ENCODE peak calls at places on chromosomes 2 and 18, in six cellular contexts. One of them, this sample, is unnamed.

GRCh38 chr2:130759906-130760753 is 4.8 kb downstream of the AMER3 start:
- DNase-seq in transverse colon: no peak
- DNase-seq in ovary: no peak
- DNase-seq in prostate gland: no peak
- DNase-seq in heart left ventricle: no peak
- DNase-seq in stomach: no peak
- DNase-seq in this sample: no peak

GRCh38 chr2:207734636-207735512 is 23.4 kb downstream of the CCNYL1 start:
- DNase-seq in prostate gland: no peak
- DNase-seq in heart left ventricle: no peak
- DNase-seq in transverse colon: no peak
- DNase-seq in stomach: no peak
- DNase-seq in ovary: no peak
- DNase-seq in this sample: no peak

GRCh38 chr2:150624001-150624401 is 136.5 kb upstream of the RND3 start:
- DNase-seq in prostate gland: no peak
- DNase-seq in heart left ventricle: no peak
- DNase-seq in ovary: no peak
- DNase-seq in transverse colon: no peak
- DNase-seq in stomach: no peak
- DNase-seq in this sample: no peak

GRCh38 chr2:72969706-72970105 is 52.4 kb downstream of the EMX1 start:
- DNase-seq in transverse colon: no peak
- DNase-seq in ovary: no peak
- DNase-seq in heart left ventricle: no peak
- DNase-seq in stomach: no peak
- DNase-seq in prostate gland: no peak
- DNase-seq in this sample: no peak

GRCh38 chr18:3584897-3585460 is 135.0 kb downstream of the TGIF1 start:
- DNase-seq in heart left ventricle: no peak
- DNase-seq in transverse colon: no peak
- DNase-seq in prostate gland: no peak
- DNase-seq in stomach: no peak
- DNase-seq in ovary: no peak
- DNase-seq in this sample: no peak

GRCh38 chr2:217846321-217846743 is 156.5 kb downstream of the TNS1 start:
- DNase-seq in ovary: no peak
- DNase-seq in prostate gland: no peak
- DNase-seq in stomach: peak
- DNase-seq in heart left ventricle: peak
- DNase-seq in transverse colon: no peak
- DNase-seq in this sample: no peak

GRCh38 chr2:196739031-196739430 is 60.5 kb downstream of the GTF3C3 start:
- DNase-seq in prostate gland: no peak
- DNase-seq in heart left ventricle: no peak
- DNase-seq in ovary: no peak
- DNase-seq in stomach: no peak
- DNase-seq in transverse colon: no peak
- DNase-seq in this sample: no peak

GRCh38 chr18:12765127-12765526 is 62.3 kb downstream of the PSMG2 start:
- DNase-seq in prostate gland: no peak
- DNase-seq in ovary: no peak
- DNase-seq in transverse colon: peak
- DNase-seq in stomach: no peak
- DNase-seq in heart left ventricle: no peak
- DNase-seq in this sample: no peak

GRCh38 chr2:190835303-190835930 is 45.2 kb upstream of the GLS start:
- DNase-seq in stomach: no peak
- DNase-seq in ovary: peak
- DNase-seq in transverse colon: no peak
- DNase-seq in prostate gland: no peak
- DNase-seq in heart left ventricle: peak
- DNase-seq in this sample: no peak

GRCh38 chr2:117056376-117056748 is 758.1 kb upstream of the DDX18 start:
- DNase-seq in prostate gland: no peak
- DNase-seq in stomach: no peak
- DNase-seq in ovary: no peak
- DNase-seq in heart left ventricle: no peak
- DNase-seq in transverse colon: no peak
- DNase-seq in this sample: no peak

GRCh38 chr2:200788129-200788718 is 23.5 kb upstream of the BZW1 start:
- DNase-seq in ovary: no peak
- DNase-seq in transverse colon: no peak
- DNase-seq in heart left ventricle: no peak
- DNase-seq in prostate gland: peak
- DNase-seq in stomach: no peak
- DNase-seq in this sample: no peak

GRCh38 chr2:45743531-45744391 is 92.3 kb downstream of the PRKCE start:
- DNase-seq in stomach: no peak
- DNase-seq in heart left ventricle: peak
- DNase-seq in prostate gland: no peak
- DNase-seq in transverse colon: peak
- DNase-seq in ovary: no peak
- DNase-seq in this sample: no peak

GRCh38 chr2:160970052-160970846 is 190.0 kb upstream of the TANK start:
- DNase-seq in prostate gland: no peak
- DNase-seq in transverse colon: peak
- DNase-seq in ovary: peak
- DNase-seq in heart left ventricle: peak
- DNase-seq in stomach: no peak
- DNase-seq in this sample: peak

GRCh38 chr2:15311201-15311882 is 249.8 kb downstream of the NBAS start:
- DNase-seq in ovary: no peak
- DNase-seq in heart left ventricle: no peak
- DNase-seq in transverse colon: no peak
- DNase-seq in prostate gland: no peak
- DNase-seq in stomach: no peak
- DNase-seq in this sample: no peak

GRCh38 chr2:218980800-218981389 is 4.1 kb downstream of the FEV start:
- DNase-seq in transverse colon: no peak
- DNase-seq in stomach: no peak
- DNase-seq in prostate gland: no peak
- DNase-seq in ovary: no peak
- DNase-seq in heart left ventricle: no peak
- DNase-seq in this sample: no peak

GRCh38 chr2:152506843-152507242 is 171.9 kb downstream of the FMNL2 start:
- DNase-seq in stomach: no peak
- DNase-seq in heart left ventricle: no peak
- DNase-seq in ovary: no peak
- DNase-seq in transverse colon: no peak
- DNase-seq in prostate gland: no peak
- DNase-seq in this sample: no peak

GRCh38 chr2:48943436-48943835 is 187.9 kb upstream of the LHCGR start:
- DNase-seq in stomach: no peak
- DNase-seq in prostate gland: no peak
- DNase-seq in heart left ventricle: no peak
- DNase-seq in transverse colon: no peak
- DNase-seq in ovary: no peak
- DNase-seq in this sample: no peak

GRCh38 chr2:229416116-229416694 is 145.1 kb upstream of the PID1 start:
- DNase-seq in prostate gland: no peak
- DNase-seq in transverse colon: peak
- DNase-seq in stomach: peak
- DNase-seq in ovary: peak
- DNase-seq in heart left ventricle: peak
- DNase-seq in this sample: peak

GRCh38 chr2:105494683-105495425 is 96.0 kb upstream of the FHL2 start:
- DNase-seq in stomach: peak
- DNase-seq in transverse colon: peak
- DNase-seq in prostate gland: no peak
- DNase-seq in heart left ventricle: peak
- DNase-seq in ovary: no peak
- DNase-seq in this sample: peak

DNA sequence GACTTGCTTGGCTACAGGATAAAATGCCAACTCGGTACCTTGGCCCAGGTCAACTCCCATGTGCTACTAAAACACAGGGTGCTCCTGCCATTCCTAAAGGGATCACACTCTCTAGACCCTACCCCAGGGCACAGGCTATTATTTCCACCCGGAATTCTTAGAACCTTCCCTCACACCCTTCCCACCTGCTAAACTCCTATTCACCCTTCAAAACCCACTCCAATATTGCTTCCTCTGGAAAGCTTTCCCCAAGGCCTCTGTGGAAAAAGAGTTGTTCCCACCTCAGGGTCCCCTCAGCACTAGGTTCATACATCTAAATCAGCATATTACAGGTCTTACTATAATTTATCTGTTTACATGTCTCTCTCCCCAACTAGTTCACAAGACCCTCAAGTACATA is 75.0 kb upstream of the TANC1 start:
- DNase-seq in stomach: no peak
- DNase-seq in heart left ventricle: no peak
- DNase-seq in transverse colon: no peak
- DNase-seq in ovary: no peak
- DNase-seq in prostate gland: no peak
- DNase-seq in this sample: no peak
- H3K27ac ChIP-seq in stomach: no peak
- H3K27ac ChIP-seq in heart left ventricle: no peak
- H3K27ac ChIP-seq in transverse colon: no peak
- H3K27ac ChIP-seq in ovary: no peak
- H3K27ac ChIP-seq in prostate gland: no peak
- H3K27ac ChIP-seq in this sample: no peak

GRCh38 chr2:3558205-3559014 is at the start of gene RNASEH1:
- DNase-seq in heart left ventricle: peak
- DNase-seq in prostate gland: peak
- DNase-seq in ovary: peak
- DNase-seq in transverse colon: peak
- DNase-seq in stomach: peak
- DNase-seq in this sample: peak
- TF ChIP-seq POLR2A in heart left ventricle: no peak
- TF ChIP-seq POLR2A in prostate gland: peak
- TF ChIP-seq POLR2A in ovary: peak
- TF ChIP-seq POLR2A in transverse colon: peak
- TF ChIP-seq POLR2A in stomach: no peak
- TF ChIP-seq POLR2A in this sample: no peak

DNA sequence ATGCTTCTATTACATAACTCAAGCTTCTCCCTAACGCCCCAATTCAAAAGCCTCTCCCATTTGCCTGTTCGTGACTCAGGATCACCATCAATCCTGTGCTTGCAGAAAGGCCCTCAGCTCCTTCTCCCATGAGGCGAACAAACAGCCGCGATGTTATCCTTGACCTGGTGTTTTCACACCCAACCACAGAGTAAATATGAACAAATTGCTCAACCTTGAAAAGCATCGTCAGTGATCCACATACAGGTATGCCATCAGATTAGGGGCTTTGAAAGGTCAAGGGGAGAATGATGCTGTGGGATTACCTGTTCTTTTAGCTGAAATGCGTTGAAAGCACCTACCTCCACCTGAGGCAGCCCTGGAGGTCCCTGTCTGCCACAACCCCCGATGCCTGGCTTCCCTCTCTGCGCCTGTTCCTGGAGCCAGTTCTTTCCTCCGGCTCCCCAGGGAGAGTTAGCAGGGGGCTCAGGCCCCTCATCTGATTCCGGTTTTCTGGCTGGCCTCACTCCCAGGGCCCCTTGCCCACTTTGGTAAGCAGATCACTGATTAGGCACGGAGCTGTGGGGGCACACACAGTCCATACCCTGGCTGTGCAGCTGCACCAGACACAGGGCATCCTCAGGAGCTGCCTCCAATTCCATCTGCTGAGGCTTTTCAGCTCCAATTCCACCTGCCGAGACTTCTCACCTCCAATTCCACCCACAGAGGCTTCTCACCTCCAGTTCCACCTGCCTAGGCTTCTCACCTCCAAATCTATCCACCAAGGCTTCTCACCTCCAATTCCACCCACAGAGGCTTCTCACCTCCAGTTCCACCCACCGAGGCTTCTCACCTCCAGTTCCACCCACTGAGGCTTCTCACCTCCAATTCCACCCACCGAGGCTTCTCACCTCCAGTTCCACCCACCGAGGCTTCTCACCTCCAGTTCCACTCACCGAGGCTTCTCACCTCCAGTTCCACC is 39.3 kb upstream of the ODC1 start:
- DNase-seq in heart left ventricle: no peak
- DNase-seq in transverse colon: no peak
- DNase-seq in ovary: no peak
- DNase-seq in stomach: peak
- DNase-seq in prostate gland: no peak
- DNase-seq in this sample: peak
- H3K27ac ChIP-seq in heart left ventricle: no peak
- H3K27ac ChIP-seq in transverse colon: no peak
- H3K27ac ChIP-seq in ovary: no peak
- H3K27ac ChIP-seq in stomach: no peak
- H3K27ac ChIP-seq in prostate gland: no peak
- H3K27ac ChIP-seq in this sample: no peak

DNA sequence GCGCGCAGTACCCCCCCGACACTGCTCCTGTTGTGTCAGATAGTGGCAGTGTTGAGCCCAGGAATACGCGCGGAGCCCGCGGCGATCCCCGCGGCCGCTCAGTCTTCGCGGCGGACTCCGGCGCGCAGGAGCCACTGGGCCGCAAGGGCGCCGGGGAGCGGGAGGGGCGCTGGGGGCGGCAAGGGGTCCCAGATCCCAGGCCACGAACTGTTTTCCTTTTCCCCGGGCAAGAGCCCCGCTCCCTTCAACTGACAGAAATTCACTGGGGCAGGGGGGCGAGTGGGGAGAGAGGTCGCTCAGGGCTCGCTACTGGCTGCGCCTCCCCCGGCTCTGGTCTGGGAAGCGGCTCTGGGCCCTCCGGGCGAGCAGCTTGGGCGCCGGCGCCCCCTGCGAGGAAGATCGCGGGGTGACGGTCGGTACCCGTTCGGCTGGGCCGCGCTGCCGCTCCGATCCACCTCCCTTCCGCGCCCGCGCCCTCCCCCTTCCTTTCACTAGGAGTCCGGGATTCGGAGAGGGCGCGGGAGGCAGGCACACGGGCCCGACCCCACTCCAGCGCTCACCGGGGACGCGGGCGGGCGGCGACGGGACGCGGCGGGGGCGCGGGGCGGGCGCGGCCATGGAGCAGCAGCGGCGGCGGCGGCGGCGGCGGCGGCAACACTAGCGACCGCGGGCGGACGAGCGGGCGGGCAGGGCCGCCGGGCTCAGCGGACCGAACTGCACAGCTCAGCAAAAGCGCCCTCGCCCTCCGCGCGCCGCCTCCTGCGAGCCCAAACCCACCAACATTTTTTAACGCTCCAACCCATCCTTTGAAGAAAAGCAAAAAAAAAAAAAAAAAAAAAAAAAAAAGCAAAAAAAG is 1.4 kb upstream of the SETBP1 start:
- DNase-seq in transverse colon: peak
- DNase-seq in heart left ventricle: peak
- DNase-seq in stomach: peak
- DNase-seq in prostate gland: peak
- DNase-seq in ovary: peak
- DNase-seq in this sample: peak
- TF ChIP-seq POLR2A in transverse colon: peak
- TF ChIP-seq POLR2A in heart left ventricle: no peak
- TF ChIP-seq POLR2A in stomach: no peak
- TF ChIP-seq POLR2A in prostate gland: peak
- TF ChIP-seq POLR2A in ovary: peak
- TF ChIP-seq POLR2A in this sample: no peak

This sample was measured in testis.